ENCODE peak calls at places on chromosome 11, in nine cellular contexts. W is stimulated activated CD4-positive, alpha-beta T cell treated with anti-CD3 and anti-CD28 coated beads, Interleukin-15, amount 100 ng/mL, for 1 hour; V is fibroblast of the conjunctiva; D is RCC 7860; A is cerebellum; F is foreskin keratinocyte; E is occipital lobe; R is AML-193; M is Jurkat, Clone E6-1. N is an unnamed sample.

GRCh38 chr11:69002101-69002742 is 10.8 kb downstream of the MRGPRF start:
- DNase-seq in A (no peak), F (no peak), W (no peak), V (no peak), R (no peak), D (no peak), M (no peak), E (no peak), N (no peak)

GRCh38 chr11:111730871-111731591 is 35.2 kb downstream of the PPP2R1B start:
- DNase-seq in E (no peak), M (no peak), A (peak), R (no peak), D (no peak), V (no peak), F (no peak), W (no peak), N (no peak)

GRCh38 chr11:134584001-134584561 is 172.0 kb upstream of the B3GAT1 start:
- DNase-seq in D (no peak), V (no peak), W (no peak), F (no peak), E (no peak), M (no peak), R (no peak), A (no peak), N (no peak)

GRCh38 chr11:112315861-112316739 is 55.4 kb upstream of the PLET1 start:
- DNase-seq in D (no peak), V (no peak), M (no peak), W (no peak), R (no peak), F (no peak), E (no peak), A (peak), N (no peak)

GRCh38 chr11:92826597-92826996 is 142.9 kb upstream of the MTNR1B start:
- DNase-seq in E (no peak), R (no peak), F (no peak), M (peak), W (no peak), V (no peak), A (no peak), D (no peak), N (no peak)

GRCh38 chr11:115168229-115168671 is 336.0 kb downstream of the CADM1 start:
- DNase-seq in V (no peak), D (no peak), F (peak), E (peak), A (peak), R (no peak), M (no peak), W (no peak), N (no peak)

GRCh38 chr11:2309251-2310072 is 7.6 kb downstream of the TSPAN32 start:
- DNase-seq in M (no peak), A (no peak), E (no peak), W (no peak), R (no peak), V (no peak), F (no peak), D (no peak), N (no peak)

GRCh38 chr11:117187799-117188481 is 9.4 kb downstream of the SIDT2 start:
- DNase-seq in F (no peak), R (no peak), M (no peak), E (no peak), V (no peak), W (no peak), A (no peak), D (no peak), N (no peak)

GRCh38 chr11:26579683-26580082 is 7.6 kb upstream of the MUC15 start:
- DNase-seq in W (no peak), R (no peak), F (no peak), M (no peak), D (no peak), A (no peak), V (peak), E (no peak), N (no peak)

GRCh38 chr11:44301856-44302231 is 8.1 kb downstream of the ALX4 start:
- DNase-seq in D (peak), R (no peak), A (no peak), M (no peak), F (no peak), V (no peak), E (no peak), W (no peak), N (peak)

GRCh38 chr11:36948445-36949171 is 350.6 kb upstream of the RAG2 start:
- DNase-seq in R (no peak), M (no peak), W (no peak), D (no peak), E (no peak), F (no peak), V (no peak), A (no peak), N (no peak)

GRCh38 chr11:10294289-10294953 is 402 bp upstream of the SBF2 start:
- DNase-seq in W (no peak), D (no peak), F (no peak), V (peak), R (no peak), M (no peak), A (peak), E (no peak), N (no peak)

GRCh38 chr11:6567371-6567745 is 36.1 kb downstream of the RRP8 start:
- DNase-seq in M (no peak), V (no peak), D (no peak), F (no peak), W (no peak), A (peak), E (no peak), R (no peak), N (no peak)

GRCh38 chr11:1574256-1575242 is 2.5 kb upstream of the DUSP8 start:
- DNase-seq in D (no peak), V (no peak), M (no peak), R (peak), W (peak), F (no peak), A (peak), E (no peak), N (no peak)

GRCh38 chr11:111911563-111912401 is at the start of gene CRYAB:
- DNase-seq in M (no peak), A (peak), D (peak), F (peak), R (no peak), W (no peak), V (peak), E (peak), N (no peak)

GRCh38 chr11:15346907-15347306 is 232.2 kb downstream of the INSC start:
- DNase-seq in R (no peak), D (no peak), E (no peak), F (no peak), V (no peak), W (no peak), M (no peak), A (no peak), N (no peak)

GRCh38 chr11:27795955-27796861 is 96.0 kb upstream of the BDNF start:
- DNase-seq in M (no peak), W (no peak), V (no peak), R (no peak), F (no peak), E (no peak), A (no peak), D (no peak), N (no peak)

GRCh38 chr11:44993971-44994705 is 43.5 kb upstream of the TP53I11 start:
- DNase-seq in D (no peak), F (no peak), E (no peak), M (no peak), W (no peak), A (no peak), V (no peak), R (no peak), N (no peak)

GRCh38 chr11:124875943-124876817 is 10.9 kb downstream of the ROBO3 start:
- DNase-seq in F (peak), D (peak), W (peak), M (peak), R (peak), A (peak), V (peak), E (peak), N (peak)

GRCh38 chr11:15073361-15074205 is at the start of gene CALCB:
- DNase-seq in D (no peak), V (no peak), R (no peak), W (no peak), M (no peak), E (peak), F (no peak), A (peak), N (no peak)

GRCh38 chr11:30821438-30821965 is 235.3 kb upstream of the MPPED2 start:
- DNase-seq in V (no peak), M (no peak), R (no peak), A (no peak), D (no peak), W (no peak), F (no peak), E (no peak), N (no peak)

GRCh38 chr11:88383446-88383845 is 45.9 kb upstream of the CTSC start:
- DNase-seq in R (no peak), F (no peak), M (no peak), W (no peak), E (no peak), V (no peak), A (no peak), D (no peak), N (no peak)

GRCh38 chr11:96033054-96033453 is 109.1 kb upstream of the MTMR2 start:
- DNase-seq in M (no peak), F (no peak), E (no peak), D (no peak), W (no peak), A (no peak), V (no peak), R (no peak), N (no peak)

GRCh38 chr11:1586699-1587098 is 1.6 kb upstream of the KRTAP5-1 start:
- DNase-seq in M (no peak), V (no peak), W (no peak), E (no peak), D (no peak), R (no peak), A (no peak), F (no peak), N (no peak)

GRCh38 chr11:68998390-68998911 is 14.6 kb downstream of the MRGPRF start:
- DNase-seq in M (peak), V (no peak), A (peak), D (no peak), W (no peak), E (no peak), F (no peak), R (no peak), N (no peak)

GRCh38 chr11:128796275-128796674 is 70.8 kb downstream of the KCNJ1 start:
- DNase-seq in W (no peak), E (no peak), D (no peak), M (no peak), F (peak), A (no peak), R (no peak), V (no peak), N (no peak)

GRCh38 chr11:112361396-112361795 is 100.7 kb upstream of the PLET1 start:
- DNase-seq in M (no peak), A (no peak), E (no peak), V (no peak), D (no peak), R (no peak), W (no peak), F (no peak), N (no peak)

GRCh38 chr11:16969010-16970004 is 44.9 kb downstream of the PLEKHA7 start:
- DNase-seq in E (no peak), F (no peak), M (no peak), D (no peak), A (no peak), V (no peak), R (no peak), W (no peak), N (no peak)

GRCh38 chr11:15473954-15474837 is 359.5 kb downstream of the INSC start:
- DNase-seq in M (no peak), V (no peak), A (no peak), R (no peak), E (no peak), F (no peak), W (no peak), D (no peak), N (no peak)

GRCh38 chr11:36376888-36377758 is 81.0 kb downstream of the PRR5L start:
- DNase-seq in E (no peak), W (no peak), D (no peak), M (no peak), V (no peak), F (no peak), R (peak), A (no peak), N (no peak)

GRCh38 chr11:101441747-101442146 is 142.1 kb downstream of the TRPC6 start:
- DNase-seq in M (no peak), D (no peak), F (no peak), W (no peak), E (no peak), A (no peak), V (no peak), R (no peak), N (no peak)

GRCh38 chr11:13717331-13717730 is 48.9 kb downstream of the FAR1 start:
- DNase-seq in A (no peak), D (peak), M (no peak), R (no peak), E (no peak), V (peak), W (no peak), F (peak), N (no peak)

GRCh38 chr11:113271551-113272245 is 42.7 kb upstream of the TTC12 start:
- DNase-seq in W (no peak), V (no peak), R (no peak), E (no peak), F (no peak), A (no peak), D (no peak), M (no peak), N (no peak)

GRCh38 chr11:71114124-71114851 is 138.1 kb downstream of the SHANK2 start:
- DNase-seq in E (no peak), V (no peak), M (no peak), R (no peak), A (no peak), F (no peak), D (no peak), W (no peak), N (no peak)

GRCh38 chr11:122796128-122796717 is 42.1 kb upstream of the CRTAM start:
- DNase-seq in M (peak), W (peak), R (peak), A (no peak), V (no peak), D (peak), F (no peak), E (no peak), N (no peak)

GRCh38 chr11:74689666-74690065 is 41.6 kb downstream of the CHRDL2 start:
- DNase-seq in M (no peak), V (peak), A (no peak), W (no peak), R (no peak), F (no peak), E (no peak), D (no peak), N (no peak)

GRCh38 chr11:10931761-10932700 is 74.2 kb upstream of the ZBED5 start:
- DNase-seq in D (no peak), R (no peak), M (no peak), E (no peak), A (peak), W (no peak), V (no peak), F (no peak), N (no peak)

GRCh38 chr11:72227316-72228228 is 3.0 kb downstream of the INPPL1 start:
- DNase-seq in D (no peak), F (no peak), E (no peak), M (peak), W (no peak), R (no peak), A (no peak), V (peak), N (no peak)

N was measured in HCT116.